ENCODE peak calls at places on chromosomes 5 and 9, in eight cellular contexts. L is erythroblast; A is neuronal stem cell; S is activated CD4-positive, alpha-beta T cell treated with anti-CD3 and anti-CD28 coated beads for 36 hours; D is midbrain; X is activated T-helper 9 cell treated with anti-CD3 and anti-CD28 coated beads, Interleukin-2, amount 50 U/mL, for 16 hours; W is thyroid gland; N is myocyte. E is an unnamed sample.

GRCh38 chr5:57453728-57454127 is 28.9 kb downstream of the ACTBL2 start:
- DNase-seq in L (no peak), A (no peak), S (no peak), D (no peak), X (no peak), W (no peak), N (no peak), E (no peak)

GRCh38 chr9:127262621-127263020 is 2.0 kb upstream of the GARNL3 start:
- DNase-seq in L (no peak), A (no peak), S (no peak), D (peak), X (no peak), W (no peak), N (no peak), E (peak)

GRCh38 chr5:150286820-150287219 is 2.8 kb downstream of the CAMK2A start:
- DNase-seq in L (peak), A (no peak), S (peak), D (no peak), X (no peak), W (no peak), N (no peak), E (no peak)

GRCh38 chr5:142432961-142433360 is 108.1 kb upstream of the SPRY4 start:
- DNase-seq in L (no peak), A (no peak), S (peak), D (no peak), X (peak), W (no peak), N (no peak), E (no peak)

GRCh38 chr5:110851357-110851756 is 112.5 kb downstream of the SLC25A46 start:
- DNase-seq in L (no peak), A (no peak), S (no peak), D (no peak), X (no peak), W (no peak), N (no peak), E (no peak)

GRCh38 chr9:118609355-118610044 is 759.7 kb downstream of the BRINP1 start:
- DNase-seq in L (no peak), A (no peak), S (no peak), D (no peak), X (no peak), W (peak), N (peak), E (no peak)

GRCh38 chr5:15938961-15939360 is 240.6 kb downstream of the MARCHF11 start:
- DNase-seq in L (no peak), A (no peak), S (no peak), D (no peak), X (no peak), W (no peak), N (peak), E (no peak)

GRCh38 chr5:132180134-132180745 is 47.4 kb downstream of the P4HA2 start:
- DNase-seq in L (peak), A (peak), S (peak), D (peak), X (no peak), W (no peak), N (peak), E (peak)

GRCh38 chr9:116467740-116468351 is 219.3 kb upstream of the TRIM32 start:
- DNase-seq in L (no peak), A (no peak), S (no peak), D (no peak), X (no peak), W (no peak), N (no peak), E (no peak)

GRCh38 chr5:56055287-56055686 is 60.5 kb upstream of the IL6ST start:
- DNase-seq in L (no peak), A (no peak), S (no peak), D (no peak), X (no peak), W (no peak), N (peak), E (no peak)

GRCh38 chr5:141920771-141921170 is 2.9 kb upstream of the DELE1 start:
- DNase-seq in L (no peak), A (no peak), S (no peak), D (no peak), X (no peak), W (no peak), N (peak), E (no peak)

GRCh38 chr5:147805030-147805454 is 22.5 kb upstream of the JAKMIP2 start:
- DNase-seq in L (no peak), A (no peak), S (peak), D (no peak), X (no peak), W (no peak), N (no peak), E (no peak)

GRCh38 chr9:69376651-69377050 is 51.6 kb downstream of the ENTREP1 start:
- DNase-seq in L (no peak), A (no peak), S (no peak), D (no peak), X (no peak), W (peak), N (peak), E (no peak)

GRCh38 chr9:14348241-14349140 is 34.5 kb upstream of the NFIB start:
- DNase-seq in L (peak), A (peak), S (no peak), D (no peak), X (no peak), W (peak), N (peak), E (no peak)

GRCh38 chr5:15501057-15501791 is 1.2 kb downstream of the FBXL7 start:
- DNase-seq in L (no peak), A (peak), S (no peak), D (peak), X (no peak), W (no peak), N (peak), E (peak)

GRCh38 chr5:143882520-143882919 is 70.6 kb downstream of the HMHB1 start:
- DNase-seq in L (peak), A (no peak), S (no peak), D (no peak), X (no peak), W (no peak), N (no peak), E (no peak)

GRCh38 chr5:124212949-124213348 is 533.5 kb downstream of the ZNF608 start:
- DNase-seq in L (no peak), A (no peak), S (no peak), D (no peak), X (no peak), W (no peak), N (no peak), E (no peak)

GRCh38 chr5:171477101-171477500 is 57.7 kb downstream of the FGF18 start:
- DNase-seq in L (peak), A (no peak), S (no peak), D (no peak), X (no peak), W (no peak), N (no peak), E (no peak)

GRCh38 chr5:96577909-96578308 is 84.3 kb upstream of the CAST start:
- DNase-seq in L (no peak), A (no peak), S (no peak), D (no peak), X (no peak), W (no peak), N (no peak), E (no peak)

GRCh38 chr5:176737746-176738699 is 72.3 kb upstream of the UNC5A start:
- DNase-seq in L (no peak), A (no peak), S (no peak), D (no peak), X (no peak), W (no peak), N (no peak), E (no peak)

GRCh38 chr5:59799668-59800374 is 93.7 kb downstream of the PDE4D start:
- DNase-seq in L (peak), A (peak), S (peak), D (peak), X (no peak), W (no peak), N (peak), E (no peak)

GRCh38 chr9:4117835-4118610 is 181.8 kb downstream of the GLIS3 start:
- DNase-seq in L (peak), A (no peak), S (peak), D (no peak), X (peak), W (no peak), N (no peak), E (no peak)

GRCh38 chr5:133245191-133246052 is 193.6 kb downstream of the HSPA4 start:
- DNase-seq in L (peak), A (no peak), S (peak), D (no peak), X (no peak), W (no peak), N (peak), E (no peak)

GRCh38 chr9:134517069-134517680 is 124.4 kb upstream of the COL5A1 start:
- DNase-seq in L (no peak), A (no peak), S (no peak), D (no peak), X (no peak), W (no peak), N (peak), E (no peak)